ENCODE peak calls at places on chromosomes 1 and 21, in nine cellular contexts. B is suprapubic skin, U is H1, F is IMR-90, T is prostate gland, I is transverse colon, O is uterus, M is body of pancreas, J is testis. L is an unnamed sample.

GRCh38 chr1:34303218-34303617 is 126.5 kb downstream of the C1orf94 start:
- DNase-seq in B (no peak), U (no peak), F (no peak), T (no peak), I (no peak), O (no peak), M (no peak), J (no peak), L (no peak)

GRCh38 chr1:24424207-24424606 is 8.6 kb downstream of the NIPAL3 start:
- DNase-seq in B (no peak), U (no peak), F (no peak), T (no peak), I (no peak), O (no peak), M (no peak), J (no peak), L (no peak)

GRCh38 chr1:92909321-92909720 is 51.9 kb downstream of the DIPK1A start:
- DNase-seq in B (no peak), U (no peak), F (peak), T (no peak), I (no peak), O (peak), M (no peak), J (no peak), L (no peak)

GRCh38 chr1:169527461-169528213 is 41.9 kb upstream of the SLC19A2 start:
- DNase-seq in B (no peak), U (no peak), F (peak), T (no peak), I (no peak), O (no peak), M (no peak), J (no peak), L (no peak)

GRCh38 chr1:34787461-34788420 is 5.1 kb upstream of the GJA4 start:
- DNase-seq in B (no peak), U (no peak), F (peak), T (no peak), I (no peak), O (no peak), M (no peak), J (no peak), L (no peak)

GRCh38 chr1:30788580-30789387 is 31.2 kb upstream of the LAPTM5 start:
- DNase-seq in B (no peak), U (no peak), F (no peak), T (peak), I (no peak), O (peak), M (no peak), J (peak), L (no peak)

GRCh38 chr1:174976436-174977107 is 23.2 kb upstream of the CACYBP start:
- DNase-seq in B (no peak), U (no peak), F (peak), T (no peak), I (no peak), O (peak), M (no peak), J (no peak), L (no peak)

GRCh38 chr1:32239790-32240139 is 7.3 kb upstream of the FAM167B start:
- DNase-seq in B (no peak), U (no peak), F (no peak), T (no peak), I (peak), O (no peak), M (peak), J (peak), L (no peak)

GRCh38 chr1:74549947-74550346 is 37.5 kb upstream of the LRRC53 start:
- DNase-seq in B (no peak), U (no peak), F (no peak), T (no peak), I (no peak), O (no peak), M (no peak), J (no peak), L (no peak)

GRCh38 chr1:54475357-54476230 is 69.4 kb upstream of the SSBP3 start:
- DNase-seq in B (no peak), U (peak), F (no peak), T (no peak), I (no peak), O (peak), M (no peak), J (peak), L (no peak)

GRCh38 chr1:223022641-223023473 is 120.2 kb downstream of the TLR5 start:
- DNase-seq in B (no peak), U (no peak), F (no peak), T (no peak), I (no peak), O (no peak), M (no peak), J (no peak), L (peak)

GRCh38 chr1:214362188-214362882 is 81.4 kb downstream of the SMYD2 start:
- DNase-seq in B (no peak), U (no peak), F (peak), T (no peak), I (no peak), O (no peak), M (no peak), J (no peak), L (peak)

GRCh38 chr1:54379481-54380284 is 26.5 kb downstream of the SSBP3 start:
- DNase-seq in B (no peak), U (no peak), F (peak), T (no peak), I (no peak), O (no peak), M (no peak), J (peak), L (peak)

GRCh38 chr1:40438391-40439015 is 11.8 kb upstream of the ZFP69B start:
- DNase-seq in B (no peak), U (no peak), F (peak), T (no peak), I (no peak), O (no peak), M (no peak), J (peak), L (no peak)

GRCh38 chr1:87983841-87984240 is 655.2 kb downstream of the LMO4 start:
- DNase-seq in B (no peak), U (no peak), F (no peak), T (no peak), I (no peak), O (no peak), M (no peak), J (no peak), L (no peak)

GRCh38 chr21:37675202-37675801 is 241.0 kb downstream of the KCNJ6 start:
- DNase-seq in B (no peak), U (peak), F (peak), T (peak), I (peak), O (peak), M (peak), J (peak), L (peak)

GRCh38 chr21:34280987-34281386 is 82.8 kb upstream of the KCNE2 start:
- DNase-seq in B (no peak), U (no peak), F (no peak), T (no peak), I (no peak), O (no peak), M (no peak), J (no peak), L (no peak)

GRCh38 chr21:46459356-46460112 is 843 bp downstream of the DIP2A start:
- DNase-seq in B (no peak), U (peak), F (peak), T (peak), I (peak), O (peak), M (peak), J (peak), L (peak)

GRCh38 chr1:61842863-61843514 is 100.7 kb downstream of the PATJ start:
- DNase-seq in B (no peak), U (no peak), F (no peak), T (peak), I (no peak), O (no peak), M (no peak), J (peak), L (no peak)

GRCh38 chr1:25030674-25031589 is 100.9 kb upstream of the RUNX3 start:
- DNase-seq in B (no peak), U (no peak), F (peak), T (no peak), I (peak), O (no peak), M (no peak), J (no peak), L (no peak)

GRCh38 chr1:15222653-15223303 is 24.2 kb upstream of the FHAD1 start:
- DNase-seq in B (peak), U (no peak), F (no peak), T (no peak), I (no peak), O (no peak), M (no peak), J (no peak), L (no peak)

GRCh38 chr1:145740269-145740668 is 21.0 kb downstream of the CD160 start:
- DNase-seq in B (no peak), U (no peak), F (peak), T (no peak), I (no peak), O (no peak), M (no peak), J (no peak), L (no peak)

GRCh38 chr1:233293556-233294446 is 1.7 kb downstream of the PCNX2 start:
- DNase-seq in B (no peak), U (no peak), F (peak), T (no peak), I (no peak), O (no peak), M (no peak), J (no peak), L (no peak)

GRCh38 chr1:233299450-233299849 is 3.9 kb upstream of the PCNX2 start:
- DNase-seq in B (no peak), U (no peak), F (no peak), T (no peak), I (no peak), O (no peak), M (no peak), J (no peak), L (no peak)

GRCh38 chr1:233294991-233295774 is at the start of gene PCNX2:
- DNase-seq in B (no peak), U (peak), F (peak), T (peak), I (peak), O (no peak), M (peak), J (peak), L (peak)

GRCh38 chr1:233300326-233300725 is 4.8 kb upstream of the PCNX2 start:
- DNase-seq in B (no peak), U (no peak), F (peak), T (no peak), I (no peak), O (no peak), M (no peak), J (no peak), L (no peak)

DNA sequence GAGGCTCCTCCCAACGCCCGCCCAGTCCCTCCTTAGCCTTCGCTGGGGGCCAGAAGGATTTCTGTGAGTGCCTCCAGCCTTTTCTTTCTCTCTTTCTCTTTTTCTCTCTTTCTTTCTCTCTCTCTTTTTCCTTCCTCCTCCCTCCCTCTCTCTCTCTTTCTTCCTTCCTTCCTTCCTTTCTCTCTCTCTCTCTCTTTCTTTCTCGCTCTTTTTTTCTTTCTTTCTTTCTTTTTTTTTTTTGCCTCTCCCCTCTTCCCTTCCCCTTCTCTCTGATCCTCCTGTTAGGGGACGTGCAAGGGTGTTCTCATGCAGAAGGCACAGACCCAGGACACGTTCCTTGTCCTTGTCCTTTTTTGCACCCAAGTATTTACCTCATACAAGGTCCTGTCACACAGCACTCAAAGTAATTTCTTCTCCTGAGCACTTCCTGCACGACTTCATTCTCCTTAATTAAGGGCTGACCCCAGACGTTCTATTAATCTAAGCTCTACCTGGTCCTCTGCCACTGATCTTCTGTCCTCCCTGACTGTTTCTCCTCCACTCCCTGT is 324 bp upstream of the PCNX2 start:
- DNase-seq in B (no peak), U (no peak), F (no peak), T (no peak), I (no peak), O (peak), M (no peak), J (no peak), L (no peak)
- H3K27ac ChIP-seq in B (no peak), U (no peak), F (peak), T (no peak), I (peak), O (no peak), M (peak), J (no peak), L (no peak)

GRCh38 chr21:36297938-36298572 is 21.9 kb upstream of the MORC3 start:
- DNase-seq in B (peak), U (no peak), F (peak), T (peak), I (peak), O (peak), M (peak), J (peak), L (peak)
- TF ChIP-seq POLR2A in B (no peak), U (no peak), F (no peak), T (peak), I (peak), O (no peak), M (no peak), J (no peak), L (no peak)

GRCh38 chr1:204130178-204130577 is 21.7 kb downstream of the ETNK2 start:
- DNase-seq in B (no peak), U (no peak), F (no peak), T (no peak), I (no peak), O (peak), M (peak), J (peak), L (no peak)
- H3K27ac ChIP-seq in B (peak), U (no peak), F (no peak), T (peak), I (no peak), O (peak), M (peak), J (peak), L (no peak)

GRCh38 chr1:155961937-155962336 is 16.4 kb downstream of the ARHGEF2 start:
- DNase-seq in B (no peak), U (no peak), F (peak), T (no peak), I (peak), O (peak), M (no peak), J (no peak), L (peak)
- TF ChIP-seq POLR2A in B (no peak), U (no peak), F (no peak), T (no peak), I (no peak), O (no peak), M (no peak), J (no peak), L (no peak)

GRCh38 chr1:39210649-39211048 is 6.2 kb downstream of the MACF1 start:
- DNase-seq in B (no peak), U (peak), F (no peak), T (no peak), I (no peak), O (no peak), M (no peak), J (no peak), L (no peak)

GRCh38 chr1:39214021-39214713 is 9.7 kb downstream of the MACF1 start:
- DNase-seq in B (no peak), U (no peak), F (no peak), T (no peak), I (no peak), O (no peak), M (no peak), J (no peak), L (peak)

GRCh38 chr1:39213511-39214002 is 9.1 kb downstream of the MACF1 start:
- DNase-seq in B (no peak), U (no peak), F (peak), T (no peak), I (no peak), O (no peak), M (no peak), J (no peak), L (no peak)

GRCh38 chr1:39214714-39214997 is 10.2 kb downstream of the MACF1 start:
- DNase-seq in B (no peak), U (no peak), F (no peak), T (no peak), I (no peak), O (no peak), M (no peak), J (no peak), L (no peak)

DNA sequence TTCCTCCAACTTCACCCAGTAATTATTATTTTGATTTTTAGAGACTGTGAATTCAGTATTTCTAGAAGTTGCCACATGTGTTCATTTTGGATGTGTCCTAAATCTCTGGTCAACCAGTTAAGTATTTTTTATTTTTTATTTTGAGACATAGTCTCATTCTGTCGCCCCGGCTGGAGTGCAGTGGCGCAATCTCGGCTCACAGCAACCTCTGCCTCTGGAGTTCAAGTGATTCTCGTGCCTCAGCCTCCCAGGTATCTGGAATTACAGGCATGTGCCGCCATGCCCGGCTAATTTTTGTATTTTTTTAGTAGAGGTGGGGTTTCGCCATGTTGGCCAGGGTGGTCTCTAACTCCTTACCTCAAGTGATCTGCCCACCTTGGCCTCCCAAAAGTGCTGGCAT is 8.0 kb downstream of the MACF1 start:
- DNase-seq in B (no peak), U (no peak), F (no peak), T (no peak), I (no peak), O (no peak), M (no peak), J (no peak), L (no peak)
- H3K27ac ChIP-seq in B (no peak), U (no peak), F (no peak), T (no peak), I (no peak), O (no peak), M (no peak), J (no peak), L (peak)